ENCODE peak calls at places on chromosomes 16 and 17, in ten cellular contexts. F is B cell; L is H54; T is GM23338; Z is activated CD4-positive, alpha-beta T cell treated with anti-CD3 and anti-CD28 coated beads, Interleukin-2, amount 50 U/mL, for 1 hour; P is stimulated activated CD8-positive, alpha-beta memory T cell treated with anti-CD3 and anti-CD28 coated beads, Interleukin-12 subunit alpha, Interleukin-12 subunit beta, amount 100 ng/mL, for 4 hours; D is HEK293T; J is amniotic stem cell; M is NK-92 treated with Interleukin-12 subunit alpha and Interleukin-12 subunit beta, amount 100 ng/mL, for 24 hours; X is stimulated activated CD4-positive, alpha-beta T cell treated with anti-CD3 and anti-CD28 coated beads, TNF-alpha, amount 100 ng/mL, for 48 hours. W is an unnamed sample.

GRCh38 chr17:19753049-19753444 is 4.9 kb upstream of the ALDH3A1 start:
- DNase-seq in F (no peak), L (peak; percentile 100), T (no peak), Z (no peak), P (no peak), D (no peak), J (peak; percentile 69), M (no peak), X (no peak), W (peak; percentile 28)

GRCh38 chr16:90046122-90046970 is 27.1 kb upstream of the DBNDD1 start:
- DNase-seq in F (peak; percentile 42), L (no peak), T (peak; percentile 95), Z (no peak), P (no peak), D (peak; percentile 46), J (no peak), M (no peak), X (no peak), W (no peak)

GRCh38 chr17:72587156-72587555 is 466.3 kb downstream of the SOX9 start:
- DNase-seq in F (no peak), L (no peak), T (no peak), Z (no peak), P (no peak), D (no peak), J (no peak), M (no peak), X (no peak), W (no peak)

GRCh38 chr16:13873835-13874438 is 46.0 kb upstream of the ERCC4 start:
- DNase-seq in F (no peak), L (no peak), T (peak; percentile 80), Z (no peak), P (no peak), D (peak; percentile 51), J (no peak), M (no peak), X (no peak), W (no peak)

GRCh38 chr17:77332034-77332971 is 191.5 kb downstream of the SEC14L1 start:
- DNase-seq in F (peak; percentile 42), L (no peak), T (no peak), Z (peak; percentile 44), P (no peak), D (no peak), J (no peak), M (peak; percentile 57), X (no peak), W (no peak)

GRCh38 chr17:15479697-15480096 is 12.3 kb upstream of the CDRT4 start:
- DNase-seq in F (no peak), L (no peak), T (no peak), Z (no peak), P (no peak), D (no peak), J (no peak), M (no peak), X (no peak), W (no peak)

GRCh38 chr17:76867578-76868175 is 527 bp upstream of the MGAT5B start:
- DNase-seq in F (no peak), L (peak; percentile 97), T (peak; percentile 76), Z (no peak), P (no peak), D (no peak), J (no peak), M (no peak), X (no peak), W (no peak)

GRCh38 chr16:49350265-49351103 is 23.1 kb upstream of the C16orf78 start:
- DNase-seq in F (peak; percentile 49), L (peak; percentile 60), T (peak; percentile 82), Z (peak; percentile 35), P (no peak), D (peak; percentile 74), J (no peak), M (no peak), X (peak; percentile 5), W (peak; percentile 29)

GRCh38 chr17:47860396-47860795 is 9.4 kb upstream of the SP6 start:
- DNase-seq in F (no peak), L (no peak), T (no peak), Z (no peak), P (no peak), D (no peak), J (no peak), M (no peak), X (no peak), W (no peak)

GRCh38 chr16:67542464-67542863 is 13.8 kb downstream of the RIPOR1 start:
- DNase-seq in F (peak; percentile 85), L (peak; percentile 78), T (peak; percentile 32), Z (peak; percentile 70), P (peak; percentile 36), D (peak; percentile 62), J (no peak), M (peak; percentile 23), X (peak; percentile 58), W (no peak)

GRCh38 chr16:50802000-50802399 is 60.1 kb downstream of the CYLD start:
- DNase-seq in F (no peak), L (no peak), T (no peak), Z (no peak), P (no peak), D (no peak), J (no peak), M (no peak), X (no peak), W (no peak)

GRCh38 chr17:55735784-55736405 is 13.2 kb upstream of the TMEM100 start:
- DNase-seq in F (peak; percentile 13), L (no peak), T (peak; percentile 78), Z (peak; percentile 6), P (no peak), D (peak; percentile 52), J (peak; percentile 33), M (no peak), X (peak; percentile 54), W (no peak)

GRCh38 chr17:8163978-8164814 is 1.4 kb upstream of the VAMP2 start:
- DNase-seq in F (peak; percentile 68), L (no peak), T (peak; percentile 59), Z (peak; percentile 58), P (no peak), D (no peak), J (no peak), M (no peak), X (peak; percentile 78), W (no peak)

GRCh38 chr16:89860747-89861304 is 12.6 kb upstream of the TCF25 start:
- DNase-seq in F (peak; percentile 96), L (peak; percentile 90), T (peak; percentile 88), Z (peak; percentile 74), P (peak; percentile 60), D (peak; percentile 84), J (no peak), M (peak; percentile 40), X (peak; percentile 63), W (peak; percentile 32)

GRCh38 chr17:60435244-60436170 is 13.2 kb downstream of the CHCT1 start:
- DNase-seq in F (peak; percentile 65), L (peak; percentile 77), T (peak; percentile 89), Z (peak; percentile 46), P (peak; percentile 3), D (peak; percentile 79), J (peak; percentile 86), M (peak; percentile 13), X (peak; percentile 30), W (peak; percentile 74)

GRCh38 chr16:65725156-65725845 is 603.4 kb upstream of the CDH11 start:
- DNase-seq in F (no peak), L (no peak), T (no peak), Z (no peak), P (no peak), D (no peak), J (no peak), M (no peak), X (no peak), W (peak; percentile 32)

GRCh38 chr17:80352216-80352895 is 62.6 kb upstream of the ENDOV start:
- DNase-seq in F (no peak), L (no peak), T (no peak), Z (no peak), P (no peak), D (no peak), J (no peak), M (no peak), X (no peak), W (no peak)

GRCh38 chr16:66399930-66400329 is 27.2 kb upstream of the BEAN1 start:
- DNase-seq in F (no peak), L (no peak), T (no peak), Z (no peak), P (no peak), D (peak; percentile 35), J (no peak), M (no peak), X (no peak), W (no peak)

GRCh38 chr17:40541060-40541872 is 24.0 kb downstream of the CCR7 start:
- DNase-seq in F (no peak), L (no peak), T (no peak), Z (peak; percentile 78), P (peak; percentile 50), D (no peak), J (no peak), M (peak; percentile 29), X (no peak), W (no peak)

GRCh38 chr16:88536510-88536909 is 33.7 kb upstream of the ZC3H18 start:
- DNase-seq in F (no peak), L (no peak), T (no peak), Z (no peak), P (no peak), D (no peak), J (no peak), M (no peak), X (no peak), W (no peak)

GRCh38 chr17:8650119-8650499 is 19.6 kb upstream of the MYH10 start:
- DNase-seq in F (no peak), L (no peak), T (no peak), Z (no peak), P (no peak), D (no peak), J (no peak), M (no peak), X (no peak), W (no peak)

W was measured in HL-60.